ENCODE peak calls at places on chromosomes 4 and X, in four cellular contexts. R is K562, O is HepG2, G is GM12878. T is an unnamed sample.

GRCh38 chrX:129777218-129777768 is 2.5 kb upstream of the SASH3 start:
- DNase-seq in G (no peak), O (peak; percentile 19), R (no peak), T (no peak)

GRCh38 chrX:71366674-71367256 is 608 bp downstream of the TAF1 start:
- DNase-seq in R (peak; percentile 46), G (no peak), O (no peak), T (peak; percentile 10)

GRCh38 chr4:79996950-79997349 is 76.1 kb downstream of the ANTXR2 start:
- DNase-seq in G (no peak), O (no peak), R (no peak), T (no peak)

GRCh38 chr4:121156822-121157769 is 7.0 kb downstream of the TNIP3 start:
- DNase-seq in O (no peak), R (peak; percentile 0), G (no peak), T (peak; percentile 66)

GRCh38 chrX:32591589-32591988 is 619.8 kb downstream of the DMD start:
- DNase-seq in G (no peak), O (no peak), R (no peak), T (no peak)

GRCh38 chr4:16269742-16270522 is 43.7 kb upstream of the TAPT1 start:
- DNase-seq in G (no peak), R (no peak), O (no peak), T (no peak)

GRCh38 chr4:136526517-136526916 is 1005.8 kb downstream of the PCDH18 start:
- DNase-seq in O (no peak), R (no peak), G (no peak), T (no peak)

GRCh38 chr4:63620271-63620670 is 789.0 kb downstream of the TECRL start:
- DNase-seq in R (no peak), G (no peak), O (no peak), T (no peak)

GRCh38 chr4:67459164-67459563 is 86.1 kb downstream of the CENPC start:
- DNase-seq in G (no peak), R (no peak), O (no peak), T (no peak)

GRCh38 chrX:41522681-41523080 is 75.5 kb downstream of the NYX start:
- DNase-seq in R (no peak), O (no peak), G (no peak), T (no peak)

GRCh38 chr4:13285336-13285735 is 198.8 kb downstream of the RAB28 start:
- DNase-seq in G (no peak), R (no peak), O (no peak), T (no peak)

GRCh38 chr4:43586813-43587212 is 694.3 kb downstream of the GRXCR1 start:
- DNase-seq in R (no peak), O (no peak), G (no peak), T (no peak)

GRCh38 chr4:165095291-165095690 is 17.4 kb downstream of the TMEM192 start:
- DNase-seq in G (no peak), R (no peak), O (no peak), T (no peak)

GRCh38 chr4:15451181-15451865 is 18.4 kb upstream of the CC2D2A start:
- DNase-seq in R (no peak), G (no peak), O (no peak), T (no peak)

GRCh38 chr4:13168326-13168725 is 315.8 kb downstream of the RAB28 start:
- DNase-seq in O (no peak), R (no peak), G (no peak), T (no peak)

GRCh38 chr4:128840711-128841318 is 31.3 kb downstream of the JADE1 start:
- DNase-seq in G (no peak), O (no peak), R (no peak), T (no peak)

GRCh38 chrX:150870487-150871340 is 27.8 kb downstream of the CD99L2 start:
- DNase-seq in O (no peak), G (no peak), R (no peak), T (no peak)
- TF ChIP-seq TCF7 in O (no peak), G (no peak), R (no peak), T (no peak)

GRCh38 chrX:11597479-11597878 is 68.2 kb downstream of the ARHGAP6 start:
- DNase-seq in G (no peak), R (no peak), O (no peak), T (no peak)
- TF ChIP-seq CBFB in G (no peak), R (no peak), O (no peak), T (no peak)

GRCh38 chr4:30756553-30756952 is 36.4 kb downstream of the PCDH7 start:
- DNase-seq in O (no peak), G (no peak), R (no peak), T (no peak)

GRCh38 chr4:30754021-30754420 is 33.9 kb downstream of the PCDH7 start:
- DNase-seq in R (no peak), O (no peak), G (no peak), T (no peak)

GRCh38 chr4:30755306-30755705 is 35.1 kb downstream of the PCDH7 start:
- DNase-seq in O (no peak), R (no peak), G (no peak), T (no peak)

GRCh38 chr4:30757357-30757756 is 37.2 kb downstream of the PCDH7 start:
- DNase-seq in R (peak; percentile 2), O (no peak), G (no peak), T (no peak)

GRCh38 chr4:30753316-30753715 is 33.1 kb downstream of the PCDH7 start:
- DNase-seq in G (no peak), O (no peak), R (no peak), T (no peak)
- TF ChIP-seq ETV6 in G (no peak), O (no peak), R (no peak), T (no peak)

GRCh38 chr4:115274545-115274944 is 161.1 kb upstream of the NDST4 start:
- DNase-seq in R (no peak), G (no peak), O (no peak), T (no peak)

GRCh38 chr4:115278830-115279229 is 165.4 kb upstream of the NDST4 start:
- DNase-seq in O (no peak), G (no peak), R (no peak), T (no peak)

GRCh38 chr4:115272185-115272584 is 158.8 kb upstream of the NDST4 start:
- DNase-seq in R (no peak), O (no peak), G (no peak), T (no peak)

GRCh38 chr4:115272585-115272984 is 159.2 kb upstream of the NDST4 start:
- DNase-seq in G (no peak), O (no peak), R (no peak), T (no peak)

GRCh38 chr4:115275615-115276014 is 162.2 kb upstream of the NDST4 start:
- DNase-seq in G (no peak), R (no peak), O (no peak), T (no peak)
- TF ChIP-seq TCF7 in G (no peak), R (no peak), O (no peak), T (no peak)

GRCh38 chrX:97705936-97706335 is 822.2 kb downstream of the RPA4 start:
- DNase-seq in O (no peak), R (no peak), G (no peak), T (no peak)
- TF ChIP-seq CBFB in O (no peak), R (no peak), G (no peak), T (no peak)

GRCh38 chrX:42567268-42567667 is 210.7 kb downstream of the PPP1R2C start:
- DNase-seq in G (no peak), R (no peak), O (no peak), T (no peak)
- TF ChIP-seq ETV6 in G (no peak), R (no peak), O (no peak), T (no peak)

DNA sequence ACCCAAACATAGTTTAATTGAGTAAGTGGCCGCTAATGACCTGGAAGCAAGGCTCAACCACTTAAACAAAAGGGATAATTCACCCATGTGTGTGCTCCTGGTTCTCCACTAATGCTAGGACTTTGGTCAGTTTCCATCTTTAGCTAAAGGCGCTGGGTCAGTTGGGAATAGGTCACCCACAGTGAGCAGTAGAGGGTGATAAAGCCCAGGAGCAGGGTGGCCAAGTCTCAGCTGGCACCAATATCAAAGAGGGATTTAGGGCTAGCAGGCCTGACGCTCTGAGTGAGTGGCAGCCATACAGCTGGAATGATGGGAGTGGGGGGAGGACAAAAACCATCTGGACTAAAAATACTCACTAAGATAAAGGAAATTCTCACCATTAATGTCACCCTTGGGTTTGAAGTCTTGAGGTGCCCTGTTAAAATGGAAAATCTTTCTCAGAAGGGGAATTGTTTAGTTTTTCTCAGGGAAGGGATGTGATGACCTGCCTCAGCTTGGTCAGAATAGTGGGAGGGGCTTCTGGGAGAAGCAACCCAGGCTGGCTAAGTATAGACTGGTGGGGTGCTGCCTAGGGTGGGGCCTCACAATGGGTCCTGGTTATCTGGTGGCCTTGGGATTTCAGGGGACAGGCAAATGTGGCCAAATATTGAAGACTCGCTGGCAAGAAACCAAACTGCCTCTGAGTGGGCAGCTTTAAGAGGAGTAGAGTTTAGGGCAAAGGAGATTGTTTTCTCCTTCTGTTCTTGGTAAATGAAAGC is 47.1 kb downstream of the TSC22D3 start:
- DNase-seq in O (no peak), G (no peak), R (no peak), T (no peak)
- TF ChIP-seq TCF7 in O (no peak), G (no peak), R (no peak), T (no peak)

GRCh38 chr4:75630174-75630931 is at the start of gene CDKL2:
- DNase-seq in O (no peak), R (no peak), G (peak; percentile 37), T (peak; percentile 93)
- TF ChIP-seq CBFB in O (no peak), R (no peak), G (no peak), T (peak; percentile 42)

GRCh38 chr4:1283711-1284110 is 6.0 kb upstream of the MAEA start:
- DNase-seq in O (no peak), R (no peak), G (no peak), T (no peak)
- TF ChIP-seq ETV6 in O (no peak), R (no peak), G (no peak), T (no peak)

GRCh38 chr4:73589261-73589847 is 30.9 kb downstream of the RASSF6 start:
- DNase-seq in R (peak; percentile 2), G (peak; percentile 59), O (no peak), T (no peak)
- TF ChIP-seq TCF7 in R (no peak), G (no peak), O (no peak), T (no peak)

T was measured in WTC11.